ENCODE peak calls at places on chromosomes 5 and 9, in five cellular contexts. One of them, this sample, is unnamed.

GRCh38 chr9:16598316-16598715 is 272.2 kb downstream of the BNC2 start:
- DNase-seq in HepG2: no peak
- DNase-seq in K562: no peak
- DNase-seq in A549: no peak
- DNase-seq in GM12878: no peak
- DNase-seq in this sample: no peak

GRCh38 chr9:125890793-125891192 is 143.6 kb downstream of the PBX3 start:
- DNase-seq in A549: no peak
- DNase-seq in GM12878: no peak
- DNase-seq in K562: no peak
- DNase-seq in HepG2: no peak
- DNase-seq in this sample: no peak

GRCh38 chr5:143124593-143124992 is 278.9 kb downstream of the NR3C1 start:
- DNase-seq in K562: peak
- DNase-seq in GM12878: peak
- DNase-seq in HepG2: peak
- DNase-seq in A549: no peak
- DNase-seq in this sample: no peak

GRCh38 chr5:179298181-179298993 is 46.9 kb downstream of the ADAMTS2 start:
- DNase-seq in A549: no peak
- DNase-seq in K562: no peak
- DNase-seq in HepG2: no peak
- DNase-seq in GM12878: no peak
- DNase-seq in this sample: no peak

GRCh38 chr9:88826651-88827245 is 164.5 kb upstream of the S1PR3 start:
- DNase-seq in K562: no peak
- DNase-seq in A549: no peak
- DNase-seq in HepG2: no peak
- DNase-seq in GM12878: no peak
- DNase-seq in this sample: no peak

GRCh38 chr9:20980713-20981481 is 50.5 kb downstream of the HACD4 start:
- DNase-seq in HepG2: no peak
- DNase-seq in A549: no peak
- DNase-seq in K562: no peak
- DNase-seq in GM12878: peak
- DNase-seq in this sample: no peak

GRCh38 chr5:37846786-37847310 is 7.0 kb upstream of the GDNF start:
- DNase-seq in HepG2: no peak
- DNase-seq in GM12878: no peak
- DNase-seq in A549: no peak
- DNase-seq in K562: no peak
- DNase-seq in this sample: no peak

GRCh38 chr9:113186241-113186755 is 34.8 kb downstream of the FKBP15 start:
- DNase-seq in A549: no peak
- DNase-seq in K562: no peak
- DNase-seq in GM12878: no peak
- DNase-seq in HepG2: no peak
- DNase-seq in this sample: no peak

GRCh38 chr9:126857261-126857960 is 3.0 kb upstream of the ZBTB34 start:
- DNase-seq in GM12878: no peak
- DNase-seq in A549: no peak
- DNase-seq in K562: no peak
- DNase-seq in HepG2: no peak
- DNase-seq in this sample: no peak

GRCh38 chr5:57488308-57488955 is 5.8 kb upstream of the ACTBL2 start:
- DNase-seq in A549: no peak
- DNase-seq in K562: no peak
- DNase-seq in HepG2: no peak
- DNase-seq in GM12878: no peak
- DNase-seq in this sample: no peak

GRCh38 chr9:14212116-14212515 is 101.8 kb downstream of the NFIB start:
- DNase-seq in A549: no peak
- DNase-seq in K562: no peak
- DNase-seq in HepG2: no peak
- DNase-seq in GM12878: no peak
- DNase-seq in this sample: no peak

GRCh38 chr9:95783426-95783975 is 92.0 kb upstream of the ERCC6L2 start:
- DNase-seq in HepG2: peak
- DNase-seq in K562: no peak
- DNase-seq in A549: no peak
- DNase-seq in GM12878: no peak
- DNase-seq in this sample: peak
- TF ChIP-seq HDAC2 in HepG2: no peak
- TF ChIP-seq HDAC2 in K562: no peak
- TF ChIP-seq HDAC2 in A549: no peak
- TF ChIP-seq HDAC2 in GM12878: no peak
- TF ChIP-seq HDAC2 in this sample: no peak

DNA sequence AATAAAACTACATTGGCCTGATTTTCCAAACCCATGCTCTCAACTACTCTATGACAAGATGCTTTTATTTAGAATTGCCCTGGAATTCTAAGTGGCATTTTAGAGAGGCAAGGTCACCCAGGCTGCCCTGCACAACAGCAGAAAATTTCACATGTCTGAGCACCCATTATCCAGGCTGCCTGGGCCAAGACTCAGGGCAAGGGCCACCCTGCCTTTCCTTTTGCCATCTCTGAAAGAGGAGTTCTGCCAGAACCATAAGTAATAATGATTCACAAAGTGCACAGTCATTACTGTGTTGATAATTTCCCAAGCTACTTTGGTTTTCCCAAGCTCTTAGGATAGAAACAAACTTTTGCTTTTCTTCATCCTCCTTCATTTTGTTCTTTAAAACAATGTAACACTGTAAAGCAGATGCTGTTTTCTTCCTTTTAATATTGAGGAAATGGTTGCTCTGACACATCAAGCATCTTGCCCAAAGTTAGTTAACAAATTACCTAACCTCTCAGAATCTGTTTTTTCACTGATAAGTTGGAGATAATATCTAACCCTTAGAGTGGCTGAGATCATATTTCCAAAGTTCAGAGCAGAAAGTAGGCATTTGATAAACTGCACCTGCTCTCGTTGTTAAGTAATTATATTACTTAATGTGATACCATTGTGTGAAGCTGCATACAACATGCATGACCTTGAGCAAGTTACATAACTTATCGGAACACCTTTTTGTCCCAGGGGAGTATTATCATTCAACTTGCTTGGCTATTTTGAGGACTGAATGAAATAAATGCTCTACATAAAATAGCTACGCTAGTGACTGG is 325.6 kb downstream of the PRELID2 start:
- DNase-seq in HepG2: no peak
- DNase-seq in K562: no peak
- DNase-seq in GM12878: no peak
- DNase-seq in A549: no peak
- DNase-seq in this sample: no peak
- TF ChIP-seq HDAC2 in HepG2: no peak
- TF ChIP-seq HDAC2 in K562: no peak
- TF ChIP-seq HDAC2 in GM12878: no peak
- TF ChIP-seq HDAC2 in A549: no peak
- TF ChIP-seq HDAC2 in this sample: no peak

GRCh38 chr5:14097998-14098471 is 45.1 kb upstream of the TRIO start:
- DNase-seq in K562: no peak
- DNase-seq in HepG2: no peak
- DNase-seq in GM12878: no peak
- DNase-seq in A549: no peak
- DNase-seq in this sample: no peak

GRCh38 chr5:14100281-14100680 is 42.9 kb upstream of the TRIO start:
- DNase-seq in GM12878: no peak
- DNase-seq in HepG2: no peak
- DNase-seq in A549: no peak
- DNase-seq in K562: no peak
- DNase-seq in this sample: no peak

GRCh38 chr5:14102666-14103065 is 40.5 kb upstream of the TRIO start:
- DNase-seq in K562: no peak
- DNase-seq in A549: no peak
- DNase-seq in GM12878: no peak
- DNase-seq in HepG2: no peak
- DNase-seq in this sample: no peak

GRCh38 chr5:14105717-14106435 is 37.3 kb upstream of the TRIO start:
- DNase-seq in A549: peak
- DNase-seq in HepG2: peak
- DNase-seq in K562: no peak
- DNase-seq in GM12878: no peak
- DNase-seq in this sample: no peak

GRCh38 chr5:14101922-14102321 is 41.2 kb upstream of the TRIO start:
- DNase-seq in GM12878: no peak
- DNase-seq in HepG2: no peak
- DNase-seq in K562: no peak
- DNase-seq in A549: no peak
- DNase-seq in this sample: no peak
- TF ChIP-seq HDAC2 in GM12878: no peak
- TF ChIP-seq HDAC2 in HepG2: no peak
- TF ChIP-seq HDAC2 in K562: no peak
- TF ChIP-seq HDAC2 in A549: no peak
- TF ChIP-seq HDAC2 in this sample: no peak

GRCh38 chr5:91538179-91538578 is 155.1 kb upstream of the ARRDC3 start:
- DNase-seq in K562: no peak
- DNase-seq in GM12878: no peak
- DNase-seq in A549: no peak
- DNase-seq in HepG2: no peak
- DNase-seq in this sample: no peak

GRCh38 chr5:91541696-91542095 is 158.6 kb upstream of the ARRDC3 start:
- DNase-seq in HepG2: no peak
- DNase-seq in GM12878: no peak
- DNase-seq in A549: peak
- DNase-seq in K562: no peak
- DNase-seq in this sample: no peak
- TF ChIP-seq HDAC2 in HepG2: no peak
- TF ChIP-seq HDAC2 in GM12878: no peak
- TF ChIP-seq HDAC2 in A549: no peak
- TF ChIP-seq HDAC2 in K562: no peak
- TF ChIP-seq HDAC2 in this sample: no peak

GRCh38 chr5:52999357-52999949 is 10.3 kb downstream of the ITGA2 start:
- DNase-seq in GM12878: no peak
- DNase-seq in A549: no peak
- DNase-seq in HepG2: no peak
- DNase-seq in K562: no peak
- DNase-seq in this sample: no peak
- TF ChIP-seq HDAC2 in GM12878: no peak
- TF ChIP-seq HDAC2 in A549: no peak
- TF ChIP-seq HDAC2 in HepG2: no peak
- TF ChIP-seq HDAC2 in K562: no peak
- TF ChIP-seq HDAC2 in this sample: no peak

DNA sequence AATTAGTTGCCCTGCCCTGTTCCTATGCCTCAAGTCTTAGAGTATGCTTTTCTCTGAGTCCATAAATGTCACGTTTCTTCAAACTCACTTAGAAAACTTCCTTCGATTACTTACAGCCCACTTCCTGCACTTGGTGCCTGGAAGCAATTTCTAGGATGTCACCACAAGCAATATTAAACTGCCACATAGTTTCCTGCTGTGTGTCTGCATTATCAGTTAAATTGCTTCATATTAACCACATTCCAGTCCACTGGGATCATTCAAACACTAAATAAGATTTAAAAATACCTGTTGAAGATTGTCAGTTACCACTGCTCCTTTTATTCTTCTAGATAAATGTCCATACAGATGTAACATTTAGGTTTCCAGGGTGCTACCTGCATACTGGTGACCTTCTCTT is 4.1 kb downstream of the DENND1A start:
- DNase-seq in HepG2: peak
- DNase-seq in K562: no peak
- DNase-seq in GM12878: no peak
- DNase-seq in A549: no peak
- DNase-seq in this sample: no peak
- TF ChIP-seq HDAC2 in HepG2: no peak
- TF ChIP-seq HDAC2 in K562: no peak
- TF ChIP-seq HDAC2 in GM12878: no peak
- TF ChIP-seq HDAC2 in A549: no peak
- TF ChIP-seq HDAC2 in this sample: no peak

GRCh38 chr5:1661831-1662558 is 137.6 kb downstream of the MRPL36 start:
- DNase-seq in HepG2: no peak
- DNase-seq in K562: no peak
- DNase-seq in A549: no peak
- DNase-seq in GM12878: no peak
- DNase-seq in this sample: no peak

GRCh38 chr5:1662559-1663043 is 137.0 kb downstream of the MRPL36 start:
- DNase-seq in GM12878: no peak
- DNase-seq in A549: no peak
- DNase-seq in HepG2: no peak
- DNase-seq in K562: no peak
- DNase-seq in this sample: no peak

GRCh38 chr5:1661311-1661710 is 137.6 kb upstream of the LPCAT1 start:
- DNase-seq in A549: no peak
- DNase-seq in K562: no peak
- DNase-seq in HepG2: no peak
- DNase-seq in GM12878: no peak
- DNase-seq in this sample: no peak

GRCh38 chr5:1665231-1665630 is 134.4 kb downstream of the MRPL36 start:
- DNase-seq in K562: no peak
- DNase-seq in GM12878: no peak
- DNase-seq in HepG2: no peak
- DNase-seq in A549: no peak
- DNase-seq in this sample: no peak

DNA sequence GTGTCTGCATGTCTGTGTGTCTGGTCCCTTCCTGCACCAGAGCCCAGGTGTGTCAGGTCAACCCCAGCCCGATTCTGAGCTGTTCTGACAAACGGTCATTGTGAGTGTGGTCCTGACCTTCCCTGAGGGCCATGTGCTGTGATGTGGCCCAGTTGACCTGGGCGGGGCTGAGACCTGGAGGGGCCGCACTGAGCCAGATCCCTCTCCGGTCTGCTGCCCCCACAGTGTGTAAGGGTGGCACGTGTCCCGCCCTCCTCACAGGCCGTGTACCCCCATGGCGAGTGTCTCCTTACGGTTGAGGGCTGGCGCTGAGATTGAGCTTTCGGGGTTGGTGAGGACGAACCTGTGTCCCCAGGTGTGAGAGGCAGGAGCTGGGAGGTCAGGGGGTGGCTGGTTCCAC is 136.5 kb downstream of the MRPL36 start:
- DNase-seq in HepG2: no peak
- DNase-seq in A549: no peak
- DNase-seq in K562: no peak
- DNase-seq in GM12878: no peak
- DNase-seq in this sample: no peak
- TF ChIP-seq HDAC2 in HepG2: no peak
- TF ChIP-seq HDAC2 in A549: no peak
- TF ChIP-seq HDAC2 in K562: no peak
- TF ChIP-seq HDAC2 in GM12878: no peak
- TF ChIP-seq HDAC2 in this sample: no peak

GRCh38 chr5:111147502-111147901 is 55.4 kb downstream of the WDR36 start:
- DNase-seq in HepG2: no peak
- DNase-seq in K562: no peak
- DNase-seq in GM12878: no peak
- DNase-seq in A549: no peak
- DNase-seq in this sample: no peak
- TF ChIP-seq HDAC2 in HepG2: no peak
- TF ChIP-seq HDAC2 in K562: no peak
- TF ChIP-seq HDAC2 in GM12878: no peak
- TF ChIP-seq HDAC2 in A549: no peak
- TF ChIP-seq HDAC2 in this sample: no peak